ENCODE peak calls at places on chromosomes 16 and 17, in six cellular contexts. One of them, this sample, is unnamed. For H3K27me3, the result is how much of the 10 kb centered on the place peaks cover.

GRCh38 chr17:44359001-44359400 is 4.7 kb downstream of the FAM171A2 start:
- DNase-seq in GM12878: no peak
- DNase-seq in K562: no peak
- DNase-seq in HepG2: no peak
- DNase-seq in H1: no peak
- DNase-seq in SK-N-SH: no peak
- DNase-seq in this sample: no peak

GRCh38 chr16:89795676-89796075 is 20.8 kb downstream of the FANCA start:
- DNase-seq in H1: no peak
- DNase-seq in GM12878: no peak
- DNase-seq in HepG2: no peak
- DNase-seq in SK-N-SH: no peak
- DNase-seq in K562: no peak
- DNase-seq in this sample: no peak

GRCh38 chr17:67528751-67529436 is 151.8 kb downstream of the PITPNC1 start:
- DNase-seq in H1: no peak
- DNase-seq in SK-N-SH: peak
- DNase-seq in K562: no peak
- DNase-seq in GM12878: no peak
- DNase-seq in HepG2: peak
- DNase-seq in this sample: peak

GRCh38 chr17:41835800-41836549 is at the start of gene NT5C3B:
- DNase-seq in K562: peak
- DNase-seq in HepG2: peak
- DNase-seq in SK-N-SH: peak
- DNase-seq in GM12878: no peak
- DNase-seq in H1: no peak
- DNase-seq in this sample: peak

GRCh38 chr16:20911361-20911760 is 10.8 kb downstream of the LYRM1 start:
- DNase-seq in SK-N-SH: no peak
- DNase-seq in H1: no peak
- DNase-seq in K562: no peak
- DNase-seq in HepG2: no peak
- DNase-seq in GM12878: no peak
- DNase-seq in this sample: no peak

GRCh38 chr17:76641501-76641900 is 2.1 kb downstream of the ST6GALNAC1 start:
- DNase-seq in H1: no peak
- DNase-seq in HepG2: peak
- DNase-seq in GM12878: no peak
- DNase-seq in SK-N-SH: no peak
- DNase-seq in K562: no peak
- DNase-seq in this sample: peak

GRCh38 chr17:59719526-59719925 is 12.1 kb downstream of the VMP1 start:
- DNase-seq in SK-N-SH: no peak
- DNase-seq in HepG2: no peak
- DNase-seq in K562: no peak
- DNase-seq in H1: no peak
- DNase-seq in GM12878: no peak
- DNase-seq in this sample: no peak

GRCh38 chr16:73794936-73795335 is 501.7 kb upstream of the PSMD7 start:
- DNase-seq in GM12878: no peak
- DNase-seq in SK-N-SH: no peak
- DNase-seq in H1: no peak
- DNase-seq in HepG2: no peak
- DNase-seq in K562: no peak
- DNase-seq in this sample: no peak

GRCh38 chr16:27947696-27948095 is 115.8 kb downstream of the GSG1L start:
- DNase-seq in K562: no peak
- DNase-seq in H1: no peak
- DNase-seq in HepG2: no peak
- DNase-seq in SK-N-SH: no peak
- DNase-seq in GM12878: no peak
- DNase-seq in this sample: no peak

GRCh38 chr17:65896889-65897288 is 295.0 kb downstream of the CEP112 start:
- DNase-seq in H1: no peak
- DNase-seq in SK-N-SH: no peak
- DNase-seq in K562: no peak
- DNase-seq in GM12878: no peak
- DNase-seq in HepG2: no peak
- DNase-seq in this sample: no peak

GRCh38 chr16:21097151-21097550 is 53.5 kb downstream of the DNAH3 start:
- DNase-seq in SK-N-SH: no peak
- DNase-seq in HepG2: no peak
- DNase-seq in K562: no peak
- DNase-seq in H1: no peak
- DNase-seq in GM12878: no peak
- DNase-seq in this sample: no peak

DNA sequence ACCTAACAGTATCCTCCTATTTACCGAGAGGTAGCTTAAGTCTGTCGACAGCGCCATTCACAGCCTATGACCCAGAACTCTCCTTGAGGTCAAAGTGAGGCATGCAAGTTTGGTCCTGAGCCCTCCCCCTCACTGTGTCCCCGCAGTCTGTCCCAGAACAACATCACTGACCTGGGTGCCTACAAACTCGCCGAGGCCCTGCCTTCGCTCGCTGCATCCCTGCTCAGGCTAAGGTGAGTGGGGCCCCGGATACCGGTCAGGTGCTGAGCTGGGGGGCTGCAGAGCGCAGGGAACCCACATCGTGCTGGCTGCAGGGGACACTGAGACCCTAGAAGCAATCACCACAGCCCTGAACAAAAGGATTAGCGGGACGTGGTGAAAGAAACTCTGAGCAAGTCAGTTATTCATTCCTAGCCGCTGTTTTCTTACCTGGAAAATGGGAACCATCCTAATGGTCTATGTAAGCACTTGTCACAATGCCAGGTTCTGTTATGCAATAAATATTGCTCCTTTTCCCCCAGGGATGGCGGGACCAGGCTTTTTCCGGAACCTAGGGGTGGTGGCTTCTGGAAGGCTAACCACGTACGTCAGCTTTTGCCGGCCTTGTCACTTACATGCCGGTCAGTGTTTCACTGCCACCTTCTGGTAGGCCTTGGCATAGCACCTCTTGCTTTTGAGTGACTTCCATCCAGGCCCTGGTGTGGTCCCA is 23.8 kb downstream of the DEXI start:
- DNase-seq in K562: peak
- DNase-seq in SK-N-SH: peak
- DNase-seq in H1: peak
- DNase-seq in HepG2: peak
- DNase-seq in GM12878: peak
- DNase-seq in this sample: peak
- H3K9ac ChIP-seq in K562: no peak
- H3K9ac ChIP-seq in SK-N-SH: no peak
- H3K9ac ChIP-seq in H1: no peak
- H3K9ac ChIP-seq in HepG2: no peak
- H3K9ac ChIP-seq in GM12878: no peak
- H3K9ac ChIP-seq in this sample: no peak

GRCh38 chr17:38586788-38587187 is 19.0 kb downstream of the SRCIN1 start:
- DNase-seq in HepG2: no peak
- DNase-seq in H1: no peak
- DNase-seq in K562: no peak
- DNase-seq in SK-N-SH: no peak
- DNase-seq in GM12878: no peak
- DNase-seq in this sample: no peak

GRCh38 chr17:38587956-38588771 is 17.6 kb downstream of the SRCIN1 start:
- DNase-seq in K562: no peak
- DNase-seq in GM12878: no peak
- DNase-seq in SK-N-SH: no peak
- DNase-seq in HepG2: no peak
- DNase-seq in H1: no peak
- DNase-seq in this sample: no peak

GRCh38 chr17:38588775-38589174 is 17.0 kb downstream of the SRCIN1 start:
- DNase-seq in SK-N-SH: no peak
- DNase-seq in K562: no peak
- DNase-seq in HepG2: no peak
- DNase-seq in GM12878: no peak
- DNase-seq in H1: no peak
- DNase-seq in this sample: no peak

GRCh38 chr17:38585805-38586529 is 19.8 kb downstream of the SRCIN1 start:
- DNase-seq in K562: no peak
- DNase-seq in GM12878: no peak
- DNase-seq in HepG2: no peak
- DNase-seq in SK-N-SH: no peak
- DNase-seq in H1: no peak
- DNase-seq in this sample: no peak

GRCh38 chr17:38587193-38587592 is 18.6 kb downstream of the SRCIN1 start:
- DNase-seq in SK-N-SH: no peak
- DNase-seq in HepG2: no peak
- DNase-seq in K562: no peak
- DNase-seq in GM12878: no peak
- DNase-seq in H1: no peak
- DNase-seq in this sample: no peak
- H3K27me3 ChIP-seq in SK-N-SH: under half
- H3K27me3 ChIP-seq in HepG2: under half
- H3K27me3 ChIP-seq in K562: under half
- H3K27me3 ChIP-seq in GM12878: under half
- H3K27me3 ChIP-seq in H1: under half
- H3K27me3 ChIP-seq in this sample: under half

GRCh38 chr16:15847621-15848175 is 9.1 kb downstream of the MYH11 start:
- DNase-seq in GM12878: no peak
- DNase-seq in HepG2: no peak
- DNase-seq in H1: no peak
- DNase-seq in K562: no peak
- DNase-seq in SK-N-SH: no peak
- DNase-seq in this sample: no peak

GRCh38 chr16:15854061-15854460 is 2.8 kb downstream of the MYH11 start:
- DNase-seq in K562: no peak
- DNase-seq in HepG2: no peak
- DNase-seq in H1: no peak
- DNase-seq in SK-N-SH: no peak
- DNase-seq in GM12878: no peak
- DNase-seq in this sample: no peak

GRCh38 chr16:15853021-15853420 is 3.8 kb downstream of the MYH11 start:
- DNase-seq in K562: no peak
- DNase-seq in GM12878: no peak
- DNase-seq in SK-N-SH: no peak
- DNase-seq in HepG2: no peak
- DNase-seq in H1: no peak
- DNase-seq in this sample: no peak

GRCh38 chr16:15846510-15846909 is 10.3 kb downstream of the MYH11 start:
- DNase-seq in HepG2: no peak
- DNase-seq in SK-N-SH: no peak
- DNase-seq in GM12878: no peak
- DNase-seq in H1: no peak
- DNase-seq in K562: no peak
- DNase-seq in this sample: no peak

DNA sequence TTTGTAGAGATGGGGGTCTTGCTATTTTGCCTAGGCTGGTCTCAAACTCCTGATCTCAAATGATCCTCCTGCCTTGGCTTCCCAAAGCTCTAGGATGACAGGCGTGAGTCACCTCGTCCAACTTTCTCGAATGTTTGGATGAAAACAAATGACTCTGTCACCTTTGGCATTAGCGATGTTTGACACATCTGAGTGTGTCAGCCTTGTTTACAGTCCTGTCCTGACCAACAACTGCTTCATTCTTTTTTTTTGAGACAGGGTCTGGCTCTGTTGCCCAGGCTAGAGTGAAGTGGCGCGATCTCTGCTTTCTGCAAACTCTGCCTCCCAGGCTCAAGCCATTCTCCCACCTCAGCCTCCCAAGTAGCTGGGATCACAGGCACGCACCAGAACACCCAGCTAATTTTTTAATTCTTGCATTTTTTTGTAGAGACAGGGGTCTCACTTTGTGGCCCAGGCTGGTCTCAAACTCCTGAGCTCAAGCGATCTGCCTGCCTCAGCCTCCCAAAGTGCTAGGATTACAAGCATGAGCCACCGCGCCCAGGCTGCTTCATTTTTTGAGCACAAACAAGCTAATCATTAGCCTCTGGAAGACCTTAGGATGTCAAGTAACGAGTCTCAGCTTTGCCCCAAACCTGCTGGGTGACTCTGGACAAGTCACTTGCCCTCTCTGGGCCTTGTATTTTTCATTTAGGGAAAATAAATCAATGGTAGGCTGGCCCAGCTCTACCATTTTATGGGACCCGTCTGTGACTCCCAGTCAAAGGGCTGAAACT is 7.4 kb downstream of the MYH11 start:
- DNase-seq in SK-N-SH: no peak
- DNase-seq in HepG2: peak
- DNase-seq in GM12878: no peak
- DNase-seq in H1: no peak
- DNase-seq in K562: no peak
- DNase-seq in this sample: no peak
- TF ChIP-seq SIN3A in SK-N-SH: no peak
- TF ChIP-seq SIN3A in HepG2: no peak
- TF ChIP-seq SIN3A in GM12878: no peak
- TF ChIP-seq SIN3A in H1: no peak
- TF ChIP-seq SIN3A in K562: no peak
- TF ChIP-seq SIN3A in this sample: no peak

DNA sequence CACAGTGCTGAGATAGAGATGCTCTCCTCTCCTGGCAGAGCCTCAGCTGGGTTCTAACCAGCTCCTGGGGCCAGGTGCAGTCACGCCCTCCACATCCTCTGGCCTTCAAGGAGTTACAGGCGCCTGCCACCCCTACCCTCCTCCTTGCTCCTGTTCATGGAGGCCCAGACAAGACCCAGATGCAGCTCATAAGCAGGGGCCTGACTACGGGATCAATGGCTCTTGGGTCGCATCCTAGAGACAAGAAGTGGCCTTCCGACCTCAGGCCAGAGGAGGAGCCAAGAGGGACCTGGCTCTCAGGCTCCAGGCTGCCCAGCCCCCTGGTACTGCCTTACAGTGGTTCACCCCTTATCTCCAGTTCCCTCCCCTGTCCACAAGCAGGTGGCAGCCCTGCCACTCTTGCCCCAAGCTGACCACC is 23.0 kb downstream of the ARHGAP27 start:
- DNase-seq in SK-N-SH: no peak
- DNase-seq in K562: no peak
- DNase-seq in GM12878: no peak
- DNase-seq in HepG2: no peak
- DNase-seq in H1: no peak
- DNase-seq in this sample: no peak
- H3K9ac ChIP-seq in SK-N-SH: no peak
- H3K9ac ChIP-seq in K562: no peak
- H3K9ac ChIP-seq in GM12878: peak
- H3K9ac ChIP-seq in HepG2: no peak
- H3K9ac ChIP-seq in H1: no peak
- H3K9ac ChIP-seq in this sample: no peak

This sample was measured in HCT116.